ENCODE peak calls at places on chromosomes 4 and X, in nine cellular contexts. A, Y, V, F, J, O, P, D and W are unnamed samples.

GRCh38 chr4:148503681-148504080 is 61.5 kb upstream of the NR3C2 start:
- DNase-seq in A (no peak), Y (no peak), V (no peak), F (no peak), J (no peak), O (no peak), P (no peak), D (no peak), W (no peak)

GRCh38 chr4:119038465-119038864 is 97.2 kb upstream of the MYOZ2 start:
- DNase-seq in A (no peak), Y (peak; percentile 82), V (no peak), F (no peak), J (no peak), O (no peak), P (no peak), D (no peak), W (no peak)

GRCh38 chr4:185115827-185116232 is 27.2 kb upstream of the SLC25A4 start:
- DNase-seq in A (peak; percentile 69), Y (peak; percentile 63), V (peak; percentile 93), F (no peak), J (peak; percentile 59), O (peak; percentile 37), P (peak; percentile 91), D (no peak), W (no peak)

GRCh38 chr4:146054676-146055075 is 116.1 kb upstream of the ZNF827 start:
- DNase-seq in A (no peak), Y (no peak), V (no peak), F (no peak), J (no peak), O (no peak), P (no peak), D (peak; percentile 48), W (no peak)

GRCh38 chr4:147550626-147551250 is 66.5 kb upstream of the TMEM184C start:
- DNase-seq in A (no peak), Y (peak; percentile 39), V (no peak), F (peak; percentile 37), J (no peak), O (no peak), P (no peak), D (peak; percentile 82), W (peak; percentile 43)

GRCh38 chr4:89707467-89707866 is 129.5 kb downstream of the SNCA start:
- DNase-seq in A (no peak), Y (no peak), V (no peak), F (no peak), J (no peak), O (no peak), P (no peak), D (no peak), W (no peak)

GRCh38 chr4:158586881-158587280 is 65.2 kb downstream of the RXFP1 start:
- DNase-seq in A (no peak), Y (no peak), V (no peak), F (no peak), J (no peak), O (no peak), P (no peak), D (no peak), W (no peak)

GRCh38 chrX:69387559-69388487 is 116.3 kb upstream of the NALF2 start:
- DNase-seq in A (peak; percentile 61), Y (peak; percentile 34), V (peak; percentile 4), F (peak; percentile 59), J (peak; percentile 83), O (peak; percentile 36), P (peak; percentile 36), D (peak; percentile 31), W (peak; percentile 67)

GRCh38 chrX:3442685-3443084 is 96.2 kb upstream of the MXRA5 start:
- DNase-seq in A (no peak), Y (no peak), V (no peak), F (no peak), J (no peak), O (no peak), P (no peak), D (no peak), W (no peak)

GRCh38 chrX:98380556-98380955 is 1496.8 kb downstream of the RPA4 start:
- DNase-seq in A (no peak), Y (no peak), V (no peak), F (no peak), J (peak; percentile 5), O (no peak), P (no peak), D (no peak), W (no peak)

GRCh38 chr4:40720931-40721330 is 28.8 kb upstream of the NSUN7 start:
- DNase-seq in A (no peak), Y (no peak), V (no peak), F (no peak), J (no peak), O (no peak), P (no peak), D (no peak), W (no peak)

GRCh38 chr4:107863850-107864371 is 39.2 kb downstream of the SGMS2 start:
- DNase-seq in A (no peak), Y (no peak), V (no peak), F (no peak), J (no peak), O (peak; percentile 16), P (no peak), D (no peak), W (no peak)

GRCh38 chr4:588351-588849 is 12.3 kb upstream of the TMEM271 start:
- DNase-seq in A (no peak), Y (no peak), V (no peak), F (no peak), J (no peak), O (no peak), P (peak; percentile 43), D (no peak), W (no peak)

GRCh38 chr4:164935363-164935762 is 42.1 kb downstream of the TRIM61 start:
- DNase-seq in A (no peak), Y (no peak), V (no peak), F (peak; percentile 36), J (no peak), O (no peak), P (no peak), D (peak; percentile 74), W (peak; percentile 50)

GRCh38 chrX:124342174-124342867 is 4.0 kb upstream of the SH2D1A start:
- DNase-seq in A (no peak), Y (no peak), V (no peak), F (no peak), J (no peak), O (no peak), P (no peak), D (peak; percentile 10), W (no peak)

GRCh38 chrX:108362026-108362425 is 76.2 kb downstream of the COL4A6 start:
- DNase-seq in A (no peak), Y (no peak), V (no peak), F (no peak), J (no peak), O (no peak), P (no peak), D (no peak), W (no peak)

GRCh38 chr4:64305565-64306254 is 103.5 kb downstream of the TECRL start:
- DNase-seq in A (no peak), Y (no peak), V (no peak), F (no peak), J (no peak), O (no peak), P (no peak), D (peak; percentile 4), W (no peak)

GRCh38 chr4:89196745-89197144 is 85.4 kb downstream of the TIGD2 start:
- DNase-seq in A (no peak), Y (peak; percentile 5), V (no peak), F (no peak), J (no peak), O (no peak), P (no peak), D (no peak), W (no peak)

GRCh38 chr4:134024251-134024650 is 177.3 kb downstream of the PABPC4L start:
- DNase-seq in A (no peak), Y (no peak), V (no peak), F (no peak), J (no peak), O (no peak), P (no peak), D (peak; percentile 1), W (no peak)

GRCh38 chr4:85548116-85548515 is 73.2 kb downstream of the ARHGAP24 start:
- DNase-seq in A (no peak), Y (no peak), V (no peak), F (no peak), J (no peak), O (no peak), P (no peak), D (peak; percentile 15), W (peak; percentile 19)
- TF ChIP-seq CTCF in A (no peak), Y (no peak), V (no peak), F (peak; percentile 19), J (no peak), O (no peak), P (no peak), D (peak; percentile 19), W (no peak)

GRCh38 chr4:47668256-47668655 is 169.6 kb downstream of the CORIN start:
- DNase-seq in A (no peak), Y (no peak), V (no peak), F (no peak), J (no peak), O (no peak), P (no peak), D (no peak), W (no peak)

GRCh38 chr4:47667552-47667951 is 170.3 kb downstream of the CORIN start:
- DNase-seq in A (no peak), Y (no peak), V (no peak), F (no peak), J (no peak), O (no peak), P (no peak), D (no peak), W (no peak)

GRCh38 chr4:47668810-47669408 is 169.0 kb downstream of the CORIN start:
- DNase-seq in A (no peak), Y (peak; percentile 61), V (peak; percentile 16), F (peak; percentile 36), J (peak; percentile 13), O (no peak), P (no peak), D (peak; percentile 57), W (peak; percentile 34)

GRCh38 chr4:47664051-47664826 is 173.6 kb downstream of the CORIN start:
- DNase-seq in A (no peak), Y (no peak), V (no peak), F (no peak), J (no peak), O (no peak), P (no peak), D (no peak), W (no peak)

GRCh38 chr4:47662975-47663374 is 174.9 kb downstream of the CORIN start:
- DNase-seq in A (no peak), Y (no peak), V (no peak), F (no peak), J (peak; percentile 6), O (no peak), P (no peak), D (peak; percentile 22), W (no peak)
- TF ChIP-seq CTCF in A (peak; percentile 38), Y (peak; percentile 24), V (peak; percentile 40), F (no peak), J (peak; percentile 29), O (no peak), P (no peak), D (peak; percentile 29), W (no peak)

GRCh38 chr4:128517739-128518510 is 230.3 kb upstream of the PGRMC2 start:
- DNase-seq in A (no peak), Y (peak; percentile 98), V (peak; percentile 95), F (peak; percentile 73), J (peak; percentile 17), O (peak; percentile 58), P (peak; percentile 32), D (peak; percentile 91), W (peak; percentile 66)
- TF ChIP-seq CTCF in A (no peak), Y (no peak), V (no peak), F (no peak), J (no peak), O (no peak), P (no peak), D (no peak), W (no peak)

GRCh38 chr4:177380730-177381287 is 61.4 kb downstream of the AGA start:
- DNase-seq in A (no peak), Y (no peak), V (no peak), F (no peak), J (no peak), O (no peak), P (peak; percentile 19), D (peak; percentile 29), W (no peak)
- TF ChIP-seq CTCF in A (no peak), Y (peak; percentile 25), V (no peak), F (peak; percentile 23), J (no peak), O (no peak), P (no peak), D (peak; percentile 24), W (no peak)